ENCODE peak calls at places on chromosomes 3 and 15, in four cellular contexts. One of them, this sample, is unnamed.

GRCh38 chr3:161607056-161607455 is 110.4 kb downstream of the OTOL1 start:
- DNase-seq in HCT116: no peak
- DNase-seq in K562: no peak
- DNase-seq in HepG2: no peak
- DNase-seq in this sample: no peak

GRCh38 chr15:31257286-31257685 is 69.3 kb upstream of the KLF13 start:
- DNase-seq in HCT116: no peak
- DNase-seq in K562: no peak
- DNase-seq in HepG2: no peak
- DNase-seq in this sample: no peak

GRCh38 chr3:128075516-128076464 is 23.6 kb downstream of the SEC61A1 start:
- DNase-seq in HCT116: peak
- DNase-seq in K562: peak
- DNase-seq in HepG2: no peak
- DNase-seq in this sample: no peak

GRCh38 chr3:143480306-143480852 is 360.8 kb downstream of the CHST2 start:
- DNase-seq in HCT116: no peak
- DNase-seq in K562: no peak
- DNase-seq in HepG2: no peak
- DNase-seq in this sample: no peak

GRCh38 chr3:77546246-77546645 is 506.3 kb downstream of the ROBO2 start:
- DNase-seq in HCT116: no peak
- DNase-seq in K562: no peak
- DNase-seq in HepG2: no peak
- DNase-seq in this sample: no peak

GRCh38 chr3:141646760-141647561 is 91.1 kb upstream of the RNF7 start:
- DNase-seq in HCT116: peak
- DNase-seq in K562: peak
- DNase-seq in HepG2: peak
- DNase-seq in this sample: no peak

GRCh38 chr3:16490062-16490641 is 23.3 kb downstream of the RFTN1 start:
- DNase-seq in HCT116: no peak
- DNase-seq in K562: no peak
- DNase-seq in HepG2: no peak
- DNase-seq in this sample: no peak

GRCh38 chr3:108093616-108094015 is 2.8 kb upstream of the CD47 start:
- DNase-seq in HCT116: no peak
- DNase-seq in K562: no peak
- DNase-seq in HepG2: no peak
- DNase-seq in this sample: no peak

GRCh38 chr15:39591141-39591895 is 10.4 kb downstream of the THBS1 start:
- DNase-seq in HCT116: no peak
- DNase-seq in K562: no peak
- DNase-seq in HepG2: no peak
- DNase-seq in this sample: no peak

GRCh38 chr3:96806336-96806735 is 8.1 kb upstream of the EPHA6 start:
- DNase-seq in HCT116: no peak
- DNase-seq in K562: no peak
- DNase-seq in HepG2: no peak
- DNase-seq in this sample: no peak

GRCh38 chr3:73556520-73557371 is 68.0 kb downstream of the PDZRN3 start:
- DNase-seq in HCT116: no peak
- DNase-seq in K562: no peak
- DNase-seq in HepG2: no peak
- DNase-seq in this sample: no peak

GRCh38 chr3:135982404-135982761 is 16.9 kb downstream of the PPP2R3A start:
- DNase-seq in HCT116: no peak
- DNase-seq in K562: no peak
- DNase-seq in HepG2: no peak
- DNase-seq in this sample: no peak

GRCh38 chr15:101179341-101180153 is 72.3 kb downstream of the CHSY1 start:
- DNase-seq in HCT116: no peak
- DNase-seq in K562: no peak
- DNase-seq in HepG2: no peak
- DNase-seq in this sample: no peak

GRCh38 chr3:61172684-61173083 is 78.6 kb downstream of the FHIT start:
- DNase-seq in HCT116: no peak
- DNase-seq in K562: no peak
- DNase-seq in HepG2: peak
- DNase-seq in this sample: no peak

GRCh38 chr3:101827211-101828174 is 21.8 kb upstream of the NFKBIZ start:
- DNase-seq in HCT116: peak
- DNase-seq in K562: peak
- DNase-seq in HepG2: peak
- DNase-seq in this sample: no peak

GRCh38 chr3:123843668-123844067 is 40.5 kb downstream of the MYLK start:
- DNase-seq in HCT116: no peak
- DNase-seq in K562: no peak
- DNase-seq in HepG2: no peak
- DNase-seq in this sample: no peak

GRCh38 chr3:59812778-59813558 is 763.1 kb upstream of the CFAP20DC start:
- DNase-seq in HCT116: no peak
- DNase-seq in K562: no peak
- DNase-seq in HepG2: no peak
- DNase-seq in this sample: no peak

GRCh38 chr3:139203752-139204151 is 140.1 kb upstream of the MRPS22 start:
- DNase-seq in HCT116: no peak
- DNase-seq in K562: no peak
- DNase-seq in HepG2: no peak
- DNase-seq in this sample: no peak

GRCh38 chr3:139201446-139202225 is 142.2 kb upstream of the MRPS22 start:
- DNase-seq in HCT116: no peak
- DNase-seq in K562: no peak
- DNase-seq in HepG2: no peak
- DNase-seq in this sample: no peak

GRCh38 chr3:139202959-139203349 is 140.9 kb upstream of the MRPS22 start:
- DNase-seq in HCT116: no peak
- DNase-seq in K562: no peak
- DNase-seq in HepG2: no peak
- DNase-seq in this sample: no peak

GRCh38 chr3:139202226-139202958 is 141.4 kb upstream of the MRPS22 start:
- DNase-seq in HCT116: peak
- DNase-seq in K562: peak
- DNase-seq in HepG2: peak
- DNase-seq in this sample: peak

DNA sequence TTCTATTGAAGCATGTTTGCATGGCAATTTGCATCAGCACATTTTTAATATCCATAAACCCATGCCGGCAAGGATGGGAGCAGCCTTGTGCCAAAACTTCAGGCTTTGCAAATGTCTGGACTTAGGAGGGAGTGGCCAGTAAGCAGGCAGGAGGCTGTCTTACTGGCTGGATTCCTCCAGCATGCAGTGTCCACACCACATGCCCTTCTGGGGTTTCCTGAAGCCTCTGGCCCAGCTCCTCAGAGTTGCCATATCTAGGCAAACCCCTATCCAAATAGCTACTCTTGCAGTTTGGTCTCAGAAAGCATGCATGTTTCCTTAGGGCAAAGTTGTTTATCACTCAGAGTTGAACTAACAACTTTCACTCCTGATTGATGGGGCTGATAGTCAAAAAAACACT is 139.1 kb upstream of the MRPS22 start:
- DNase-seq in HCT116: no peak
- DNase-seq in K562: no peak
- DNase-seq in HepG2: no peak
- DNase-seq in this sample: no peak
- TF ChIP-seq TCF7L2 in HCT116: no peak
- TF ChIP-seq TCF7L2 in K562: no peak
- TF ChIP-seq TCF7L2 in HepG2: no peak
- TF ChIP-seq TCF7L2 in this sample: no peak

GRCh38 chr3:105430460-105430859 is 63.8 kb downstream of the ALCAM start:
- DNase-seq in HCT116: no peak
- DNase-seq in K562: no peak
- DNase-seq in HepG2: no peak
- DNase-seq in this sample: no peak
- TF ChIP-seq SIN3A in HCT116: no peak
- TF ChIP-seq SIN3A in K562: no peak
- TF ChIP-seq SIN3A in HepG2: no peak
- TF ChIP-seq SIN3A in this sample: no peak

DNA sequence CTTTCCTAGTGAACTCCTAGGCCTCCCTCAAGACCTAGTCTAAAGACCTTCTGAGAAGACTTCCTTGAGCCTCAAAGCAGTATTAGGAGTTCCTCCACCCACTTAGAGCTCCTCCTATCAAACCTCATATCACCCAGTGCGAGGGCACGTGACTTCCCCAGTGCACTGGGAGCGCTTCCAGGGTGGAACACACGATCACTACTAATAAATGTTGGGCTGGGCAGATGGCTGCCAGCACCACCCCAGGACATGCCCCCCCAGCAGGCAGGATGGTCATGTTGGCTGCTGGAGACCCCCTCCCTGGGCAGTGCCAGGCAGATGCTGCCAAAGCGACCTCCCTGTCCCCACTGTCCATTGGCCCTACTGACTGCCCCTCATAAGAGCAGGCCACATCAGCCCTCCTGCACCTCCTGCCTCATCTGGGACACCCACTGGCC is 8.5 kb upstream of the PLXND1 start:
- DNase-seq in HCT116: no peak
- DNase-seq in K562: peak
- DNase-seq in HepG2: no peak
- DNase-seq in this sample: no peak
- TF ChIP-seq POLR2AphosphoS5 in HCT116: no peak
- TF ChIP-seq POLR2AphosphoS5 in K562: no peak
- TF ChIP-seq POLR2AphosphoS5 in HepG2: no peak
- TF ChIP-seq POLR2AphosphoS5 in this sample: no peak

GRCh38 chr15:94306700-94307650 is 75.6 kb downstream of the MCTP2 start:
- DNase-seq in HCT116: no peak
- DNase-seq in K562: no peak
- DNase-seq in HepG2: no peak
- DNase-seq in this sample: no peak
- TF ChIP-seq TCF7L2 in HCT116: no peak
- TF ChIP-seq TCF7L2 in K562: no peak
- TF ChIP-seq TCF7L2 in HepG2: no peak
- TF ChIP-seq TCF7L2 in this sample: no peak

DNA sequence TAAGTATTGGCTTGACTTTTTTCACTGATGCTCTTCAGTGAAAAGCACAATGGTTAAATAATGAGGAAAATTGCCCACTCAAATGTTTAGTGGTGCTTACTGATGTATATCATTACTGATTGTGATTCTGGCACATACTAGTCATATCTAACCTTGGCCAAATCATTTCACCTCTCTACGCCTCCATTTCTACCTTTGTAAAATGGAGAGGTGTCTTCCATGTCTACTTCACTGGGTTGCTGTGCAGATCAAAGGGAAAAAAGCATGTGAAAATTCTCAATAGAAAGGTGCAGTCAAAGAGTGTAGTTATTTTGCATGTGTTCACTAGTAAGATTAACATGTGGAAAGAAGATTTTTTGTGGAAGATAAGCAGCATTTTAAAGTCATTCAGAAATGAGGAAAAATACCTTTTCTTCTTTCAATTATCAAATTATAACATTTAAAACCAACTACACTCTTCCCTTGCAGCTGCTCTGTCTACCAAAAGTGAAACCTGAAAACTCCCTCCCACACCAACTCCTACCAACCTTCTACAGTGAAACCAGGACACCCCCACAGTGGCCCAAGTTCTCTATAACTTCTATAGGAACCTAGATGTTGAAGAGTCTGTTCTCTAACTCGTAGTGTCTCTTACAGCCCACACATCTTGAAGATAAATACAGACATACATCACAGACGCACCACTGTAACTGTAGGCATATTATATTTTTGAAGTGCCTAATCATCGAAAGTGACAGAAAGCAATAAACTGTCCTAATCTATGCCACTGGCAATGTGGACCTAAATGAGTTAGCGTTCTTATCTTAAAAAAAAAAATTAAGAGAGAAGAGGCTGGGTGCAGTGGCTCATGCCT is 1.4 kb downstream of the CD200R1 start:
- DNase-seq in HCT116: no peak
- DNase-seq in K562: no peak
- DNase-seq in HepG2: no peak
- DNase-seq in this sample: no peak
- TF ChIP-seq SIN3A in HCT116: no peak
- TF ChIP-seq SIN3A in K562: no peak
- TF ChIP-seq SIN3A in HepG2: no peak
- TF ChIP-seq SIN3A in this sample: no peak

GRCh38 chr3:50260027-50260941 is 8.7 kb upstream of the SEMA3B start:
- DNase-seq in HCT116: no peak
- DNase-seq in K562: peak
- DNase-seq in HepG2: peak
- DNase-seq in this sample: no peak
- TF ChIP-seq POLR2AphosphoS5 in HCT116: peak
- TF ChIP-seq POLR2AphosphoS5 in K562: peak
- TF ChIP-seq POLR2AphosphoS5 in HepG2: peak
- TF ChIP-seq POLR2AphosphoS5 in this sample: peak